ENCODE peak calls at places on chromosomes 16 and 17, in five cellular contexts. A, I, D, F and X are unnamed samples.

GRCh38 chr16:46908540-46909372 is 24.6 kb downstream of the GPT2 start:
- DNase-seq in F (peak), A (peak), D (peak), I (peak), X (peak)

GRCh38 chr16:25291580-25291979 is 33.9 kb upstream of the ZKSCAN2 start:
- DNase-seq in D (no peak), A (no peak), F (no peak), I (no peak), X (no peak)

GRCh38 chr17:77873518-77874302 is 84.8 kb upstream of the TNRC6C start:
- DNase-seq in D (no peak), I (peak), F (no peak), A (no peak), X (no peak)

GRCh38 chr16:86353185-86353584 is 157.1 kb upstream of the FOXF1 start:
- DNase-seq in I (no peak), F (no peak), A (no peak), D (no peak), X (no peak)

GRCh38 chr17:41521574-41522261 is 3.0 kb upstream of the KRT15 start:
- DNase-seq in I (no peak), D (peak), F (peak), A (no peak), X (peak)

GRCh38 chr16:47927330-47927729 is 228.5 kb downstream of the ABCC12 start:
- DNase-seq in D (no peak), A (no peak), I (no peak), F (no peak), X (no peak)

GRCh38 chr16:17364319-17365210 is 106.2 kb downstream of the XYLT1 start:
- DNase-seq in D (no peak), F (peak), I (no peak), A (peak), X (no peak)

GRCh38 chr17:65987988-65988387 is 203.9 kb downstream of the CEP112 start:
- DNase-seq in F (peak), A (no peak), D (peak), I (no peak), X (peak)